ENCODE peak calls at places on chromosomes 16 and 17, in ten cellular contexts. W, D, P, X, J, U, Y, G, C and Q are unnamed samples.

GRCh38 chr16:3646348-3646920 is 8.1 kb upstream of the DNASE1 start:
- DNase-seq in W (no peak), D (peak; percentile 13), P (no peak), X (peak; percentile 62), J (peak; percentile 15), U (no peak), Y (no peak), G (no peak), C (peak; percentile 72), Q (no peak)

GRCh38 chr16:82031116-82032084 is 3.7 kb upstream of the HSD17B2 start:
- DNase-seq in W (peak; percentile 62), D (peak; percentile 43), P (no peak), X (peak; percentile 64), J (peak; percentile 81), U (no peak), Y (no peak), G (peak; percentile 55), C (no peak), Q (peak; percentile 61)

GRCh38 chr17:37779554-37779953 is 34.7 kb upstream of the HNF1B start:
- DNase-seq in W (peak; percentile 57), D (no peak), P (no peak), X (no peak), J (peak; percentile 68), U (no peak), Y (no peak), G (peak; percentile 63), C (no peak), Q (no peak)

GRCh38 chr17:71666047-71666446 is 454.8 kb upstream of the SOX9 start:
- DNase-seq in W (no peak), D (no peak), P (no peak), X (no peak), J (no peak), U (no peak), Y (no peak), G (no peak), C (no peak), Q (no peak)

GRCh38 chr17:10622610-10623485 is 34.3 kb downstream of the MYH3 start:
- DNase-seq in W (no peak), D (no peak), P (no peak), X (no peak), J (no peak), U (no peak), Y (no peak), G (no peak), C (no peak), Q (no peak)

GRCh38 chr16:12149971-12150370 is 173.4 kb downstream of the SNX29 start:
- DNase-seq in W (no peak), D (no peak), P (no peak), X (no peak), J (no peak), U (no peak), Y (no peak), G (no peak), C (no peak), Q (no peak)

GRCh38 chr17:17062356-17062755 is 20.1 kb downstream of the MPRIP start:
- DNase-seq in W (no peak), D (no peak), P (no peak), X (no peak), J (no peak), U (no peak), Y (peak; percentile 55), G (peak; percentile 74), C (peak; percentile 28), Q (no peak)

GRCh38 chr16:87560428-87561199 is 41.7 kb upstream of the JPH3 start:
- DNase-seq in W (no peak), D (no peak), P (peak; percentile 61), X (peak; percentile 83), J (no peak), U (peak; percentile 70), Y (peak; percentile 46), G (peak; percentile 44), C (no peak), Q (peak; percentile 62)

GRCh38 chr16:84786605-84787302 is 33.0 kb upstream of the CRISPLD2 start:
- DNase-seq in W (no peak), D (no peak), P (no peak), X (no peak), J (no peak), U (no peak), Y (no peak), G (no peak), C (no peak), Q (no peak)

GRCh38 chr17:55402374-55402773 is 19.3 kb downstream of the MMD start:
- DNase-seq in W (no peak), D (no peak), P (no peak), X (no peak), J (no peak), U (no peak), Y (no peak), G (peak; percentile 23), C (no peak), Q (no peak)

GRCh38 chr17:77151236-77151635 is 10.5 kb downstream of the SEC14L1 start:
- DNase-seq in W (no peak), D (no peak), P (no peak), X (no peak), J (peak; percentile 60), U (no peak), Y (no peak), G (no peak), C (no peak), Q (no peak)

GRCh38 chr17:44279586-44280344 is 11.8 kb upstream of the SLC4A1 start:
- DNase-seq in W (peak; percentile 46), D (peak; percentile 86), P (peak; percentile 76), X (peak; percentile 51), J (peak; percentile 42), U (peak; percentile 86), Y (peak; percentile 59), G (peak; percentile 88), C (no peak), Q (peak; percentile 89)
- TF ChIP-seq CTCF in W (no peak), D (no peak), P (no peak), X (no peak), J (no peak), U (no peak), Y (no peak), G (no peak), C (no peak), Q (no peak)

GRCh38 chr17:14739656-14740431 is 439.0 kb downstream of the HS3ST3B1 start:
- DNase-seq in W (no peak), D (no peak), P (no peak), X (no peak), J (no peak), U (no peak), Y (no peak), G (no peak), C (no peak), Q (no peak)
- TF ChIP-seq CTCF in W (no peak), D (no peak), P (no peak), X (no peak), J (no peak), U (no peak), Y (no peak), G (no peak), C (no peak), Q (no peak)

DNA sequence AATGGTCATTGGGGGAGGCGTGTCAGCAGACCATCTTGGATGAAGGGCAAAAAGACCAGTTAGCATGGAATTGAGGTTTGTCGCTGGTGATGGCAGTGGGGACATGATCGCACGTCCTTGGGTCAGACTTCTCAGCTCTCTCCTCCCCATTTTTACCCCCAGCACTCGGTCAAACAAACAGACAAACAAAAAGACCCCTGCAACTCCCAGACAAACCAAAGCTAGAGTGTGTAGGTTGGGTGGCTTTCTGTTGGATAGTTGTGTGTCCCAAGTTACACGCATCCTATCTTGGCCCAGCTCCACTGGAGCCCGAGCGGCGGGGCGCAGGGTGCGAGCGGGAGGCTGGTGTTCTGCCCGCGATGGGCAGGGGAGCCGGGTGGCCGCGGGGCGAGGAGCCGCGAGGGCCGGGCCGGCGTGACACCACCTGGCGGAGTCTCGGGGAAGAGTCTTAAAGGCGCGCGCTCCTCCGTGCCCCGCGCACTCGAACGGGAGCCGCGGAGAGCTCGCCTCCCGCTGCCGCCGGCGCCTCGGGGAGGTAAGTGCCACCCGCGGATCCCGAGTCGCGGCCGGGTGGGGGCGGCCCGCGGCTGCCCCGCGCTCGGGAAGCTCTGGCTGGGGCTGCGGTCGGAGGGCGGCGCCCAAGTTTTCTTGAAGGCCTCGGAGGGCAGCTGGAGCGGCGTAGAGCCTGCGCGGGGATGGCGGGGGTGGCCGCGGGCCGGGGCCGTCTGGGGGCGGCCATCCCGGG is 18.5 kb upstream of the NTN1 start:
- DNase-seq in W (no peak), D (peak; percentile 66), P (peak; percentile 32), X (peak; percentile 47), J (no peak), U (no peak), Y (no peak), G (no peak), C (no peak), Q (peak; percentile 83)
- TF ChIP-seq CTCF in W (no peak), D (peak; percentile 34), P (no peak), X (peak; percentile 36), J (peak; percentile 34), U (no peak), Y (peak; percentile 33), G (no peak), C (peak; percentile 17), Q (peak; percentile 27)

GRCh38 chr16:66930189-66930588 is 4.0 kb downstream of the CIAO2B start:
- DNase-seq in W (no peak), D (no peak), P (peak; percentile 8), X (peak; percentile 52), J (no peak), U (no peak), Y (no peak), G (peak; percentile 82), C (no peak), Q (no peak)

GRCh38 chr16:66927012-66927436 is 1.7 kb upstream of the RRAD start:
- DNase-seq in W (peak; percentile 60), D (peak; percentile 63), P (peak; percentile 44), X (peak; percentile 79), J (peak; percentile 79), U (no peak), Y (no peak), G (peak; percentile 66), C (no peak), Q (peak; percentile 70)

GRCh38 chr16:66926171-66926570 is 836 bp upstream of the RRAD start:
- DNase-seq in W (no peak), D (no peak), P (peak; percentile 63), X (no peak), J (no peak), U (no peak), Y (peak; percentile 63), G (no peak), C (no peak), Q (no peak)

GRCh38 chr16:66927918-66928649 is 2.7 kb upstream of the RRAD start:
- DNase-seq in W (no peak), D (no peak), P (no peak), X (no peak), J (no peak), U (no peak), Y (no peak), G (peak; percentile 43), C (no peak), Q (no peak)

DNA sequence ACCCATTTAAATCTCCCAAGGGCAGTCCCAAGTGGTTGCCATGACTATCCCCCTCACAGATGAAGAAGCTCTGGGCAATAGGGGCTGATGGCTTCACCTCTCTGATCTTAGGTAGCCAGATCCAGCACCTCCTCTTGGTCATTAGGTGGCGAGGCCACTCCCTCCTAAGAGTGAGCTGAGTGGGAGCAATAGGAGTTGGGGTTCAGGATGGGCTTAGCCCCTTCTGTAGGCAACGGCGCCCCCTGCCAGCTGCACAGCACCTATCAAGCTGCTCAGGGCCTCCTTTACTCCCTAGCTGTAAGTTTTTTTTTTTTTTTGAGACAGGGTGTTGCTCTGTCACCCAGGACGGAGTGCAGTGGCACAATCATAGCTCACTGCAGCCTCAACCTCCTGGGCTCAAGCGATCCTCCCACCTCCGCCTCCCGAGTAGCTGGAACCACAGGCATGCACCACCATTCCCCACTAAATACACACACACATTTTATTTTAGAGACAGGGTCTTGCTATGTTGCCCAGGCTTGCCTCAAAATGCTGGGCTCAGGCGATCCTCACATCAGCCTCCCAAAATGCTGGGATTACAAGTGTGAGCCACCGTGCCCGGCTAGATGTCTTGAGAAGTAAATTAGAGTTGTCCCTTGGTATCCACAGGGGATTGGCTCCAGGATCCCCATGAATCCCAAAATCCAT is 3.5 kb upstream of the RRAD start:
- DNase-seq in W (no peak), D (no peak), P (no peak), X (peak; percentile 56), J (no peak), U (no peak), Y (no peak), G (peak; percentile 33), C (no peak), Q (no peak)
- TF ChIP-seq CTCF in W (peak; percentile 46), D (peak; percentile 43), P (no peak), X (peak; percentile 32), J (peak; percentile 46), U (peak; percentile 17), Y (no peak), G (peak; percentile 39), C (no peak), Q (peak; percentile 27)